ENCODE peak calls at places on chromosomes 4 and X, in seven cellular contexts. J is mucosa of descending colon, B is fibroblast of pulmonary artery, X is endothelial cell, O is heart right ventricle, S is right atrium auricular region, P is choroid plexus epithelial cell. G is an unnamed sample.

GRCh38 chrX:10015711-10016515 is 48.8 kb downstream of the CLDN34 start:
- DNase-seq in J (peak; percentile 49), B (peak; percentile 57), X (peak; percentile 39), O (peak; percentile 59), S (peak; percentile 66), P (no peak), G (peak; percentile 50)

GRCh38 chrX:104370089-104370488 is 115.4 kb upstream of the ESX1 start:
- DNase-seq in J (no peak), B (no peak), X (peak; percentile 3), O (no peak), S (no peak), P (peak; percentile 37), G (no peak)

GRCh38 chr4:142743071-142743825 is 102.9 kb downstream of the INPP4B start:
- DNase-seq in J (no peak), B (peak; percentile 93), X (no peak), O (no peak), S (no peak), P (peak; percentile 51), G (no peak)

GRCh38 chr4:22410645-22411247 is 105.1 kb downstream of the ADGRA3 start:
- DNase-seq in J (no peak), B (peak; percentile 36), X (no peak), O (no peak), S (no peak), P (peak; percentile 30), G (no peak)

GRCh38 chr4:180542445-180543100 is 1700.6 kb upstream of the TENM3 start:
- DNase-seq in J (no peak), B (peak; percentile 60), X (no peak), O (no peak), S (no peak), P (peak; percentile 30), G (no peak)

GRCh38 chr4:105215609-105216313 is 69.1 kb downstream of the TET2 start:
- DNase-seq in J (no peak), B (peak; percentile 45), X (no peak), O (no peak), S (no peak), P (peak; percentile 41), G (no peak)

GRCh38 chr4:55169352-55169959 is 44.1 kb upstream of the KDR start:
- DNase-seq in J (no peak), B (peak; percentile 52), X (no peak), O (no peak), S (no peak), P (peak; percentile 39), G (no peak)

GRCh38 chr4:110119880-110120279 is 78.5 kb downstream of the ELOVL6 start:
- DNase-seq in J (no peak), B (peak; percentile 67), X (no peak), O (no peak), S (no peak), P (peak; percentile 84), G (no peak)

GRCh38 chrX:126701380-126701779 is 118.1 kb upstream of the PRR32 start:
- DNase-seq in J (no peak), B (no peak), X (no peak), O (no peak), S (no peak), P (no peak), G (no peak)

GRCh38 chr4:99403380-99404194 is 31.6 kb downstream of the ADH7 start:
- DNase-seq in J (no peak), B (peak; percentile 54), X (no peak), O (no peak), S (no peak), P (peak; percentile 87), G (no peak)

GRCh38 chr4:113899260-113900177 is 79.9 kb downstream of the ARSJ start:
- DNase-seq in J (no peak), B (no peak), X (no peak), O (no peak), S (no peak), P (no peak), G (no peak)

GRCh38 chr4:88219099-88219498 is 60.7 kb upstream of the ABCG2 start:
- DNase-seq in J (no peak), B (peak; percentile 79), X (no peak), O (no peak), S (no peak), P (peak; percentile 80), G (no peak)

GRCh38 chrX:126064901-126065541 is 101.1 kb downstream of the DCAF12L2 start:
- DNase-seq in J (no peak), B (no peak), X (no peak), O (no peak), S (peak; percentile 52), P (no peak), G (no peak)

GRCh38 chrX:121876316-121876715 is 828.9 kb downstream of the GLUD2 start:
- DNase-seq in J (no peak), B (peak; percentile 24), X (no peak), O (no peak), S (no peak), P (peak; percentile 69), G (no peak)

GRCh38 chrX:110006826-110007375 is 4.0 kb downstream of the TMEM164 start:
- DNase-seq in J (no peak), B (peak; percentile 26), X (no peak), O (no peak), S (no peak), P (peak; percentile 13), G (no peak)

GRCh38 chr4:48103483-48104139 is 30.4 kb downstream of the TXK start:
- DNase-seq in J (no peak), B (no peak), X (no peak), O (no peak), S (no peak), P (no peak), G (no peak)

GRCh38 chrX:118824173-118824782 is 654 bp downstream of the ZCCHC12 start:
- DNase-seq in J (no peak), B (no peak), X (peak; percentile 22), O (no peak), S (no peak), P (no peak), G (peak; percentile 48)

GRCh38 chr4:89438102-89438831 is 130.7 kb upstream of the GPRIN3 start:
- DNase-seq in J (peak; percentile 36), B (peak; percentile 59), X (no peak), O (no peak), S (peak; percentile 59), P (peak; percentile 63), G (peak; percentile 35)

GRCh38 chrX:11386001-11386523 is 92.8 kb downstream of the AMELX start:
- DNase-seq in J (peak; percentile 21), B (peak; percentile 77), X (no peak), O (no peak), S (no peak), P (peak; percentile 77), G (no peak)

GRCh38 chrX:108312938-108313337 is 125.3 kb downstream of the COL4A6 start:
- DNase-seq in J (no peak), B (peak; percentile 48), X (no peak), O (peak; percentile 20), S (no peak), P (peak; percentile 63), G (peak; percentile 48)

GRCh38 chrX:56782791-56783449 is 53.9 kb downstream of the NBDY start:
- DNase-seq in J (no peak), B (no peak), X (no peak), O (no peak), S (no peak), P (no peak), G (no peak)

GRCh38 chr4:185276036-185276435 is 66.6 kb downstream of the SNX25 start:
- DNase-seq in J (no peak), B (peak; percentile 39), X (no peak), O (no peak), S (no peak), P (peak; percentile 52), G (no peak)

GRCh38 chr4:186688150-186688943 is 35.3 kb downstream of the FAT1 start:
- DNase-seq in J (no peak), B (no peak), X (no peak), O (no peak), S (no peak), P (no peak), G (no peak)

GRCh38 chr4:95050980-95051688 is 293.4 kb downstream of the BMPR1B start:
- DNase-seq in J (no peak), B (no peak), X (no peak), O (no peak), S (no peak), P (no peak), G (peak; percentile 31)

GRCh38 chrX:106894392-106894909 is 8.7 kb downstream of the RIPPLY1 start:
- DNase-seq in J (peak; percentile 38), B (peak; percentile 80), X (peak; percentile 59), O (peak; percentile 13), S (no peak), P (peak; percentile 85), G (peak; percentile 70)

GRCh38 chrX:148541461-148541983 is 41.1 kb downstream of the AFF2 start:
- DNase-seq in J (no peak), B (no peak), X (no peak), O (no peak), S (no peak), P (no peak), G (no peak)
- TF ChIP-seq CTCF in J (no peak), B (no peak), X (no peak), O (no peak), S (no peak), P (no peak), G (no peak)

DNA sequence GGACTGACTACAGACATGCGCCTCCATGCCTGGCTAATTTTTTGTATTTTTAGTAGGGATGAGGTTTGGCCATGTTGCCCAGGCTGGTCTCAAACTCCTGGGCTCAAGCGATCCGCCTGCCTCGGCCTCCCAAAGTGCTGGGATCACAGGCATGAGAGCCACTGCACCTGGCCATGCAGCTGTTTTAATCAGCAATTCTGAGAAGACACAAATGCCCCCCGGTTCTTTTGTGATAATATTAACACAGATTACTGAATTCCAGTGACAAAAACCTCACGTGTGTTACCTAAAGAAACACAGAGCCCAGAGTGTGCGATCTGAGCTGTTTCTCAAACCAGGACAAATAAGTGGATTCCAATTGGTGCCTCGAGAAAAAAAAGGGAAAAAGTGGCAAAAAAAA is 17.4 kb downstream of the DHRSX start:
- DNase-seq in J (no peak), B (no peak), X (no peak), O (no peak), S (no peak), P (no peak), G (no peak)
- TF ChIP-seq CTCF in J (no peak), B (no peak), X (no peak), O (no peak), S (no peak), P (no peak), G (no peak)

GRCh38 chr4:57499786-57500185 is 389.6 kb upstream of the IGFBP7 start:
- DNase-seq in J (no peak), B (no peak), X (no peak), O (no peak), S (no peak), P (no peak), G (no peak)

GRCh38 chr4:57504139-57504538 is 394.0 kb upstream of the IGFBP7 start:
- DNase-seq in J (no peak), B (no peak), X (no peak), O (no peak), S (no peak), P (no peak), G (no peak)

DNA sequence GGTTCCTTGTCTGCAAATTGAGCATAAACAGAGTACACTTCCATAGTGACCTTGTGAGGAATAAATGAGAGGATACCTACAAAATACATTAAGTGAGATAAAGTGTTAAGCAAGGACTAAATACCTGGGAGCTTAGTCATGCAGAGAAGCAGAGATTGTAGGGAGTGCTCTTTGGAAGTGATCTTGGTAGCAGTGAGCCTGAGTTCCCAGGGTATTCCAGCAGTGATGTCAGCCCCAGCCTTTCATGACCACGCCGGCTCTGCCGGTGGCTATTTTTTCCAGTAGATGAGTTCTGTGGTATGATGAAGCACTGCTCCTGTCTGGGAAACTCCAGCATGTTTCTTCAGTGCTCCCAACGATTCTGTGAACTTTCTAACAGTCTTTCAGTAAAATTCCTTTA is 391.5 kb upstream of the IGFBP7 start:
- DNase-seq in J (no peak), B (peak; percentile 41), X (no peak), O (no peak), S (no peak), P (peak; percentile 37), G (no peak)
- TF ChIP-seq CTCF in J (no peak), B (no peak), X (no peak), O (no peak), S (no peak), P (no peak), G (no peak)

GRCh38 chrX:115284877-115285276 is 4.6 kb upstream of the LUZP4 start:
- DNase-seq in J (no peak), B (peak; percentile 7), X (no peak), O (no peak), S (no peak), P (peak; percentile 15), G (no peak)
- TF ChIP-seq CTCF in J (no peak), B (peak; percentile 1), X (no peak), O (no peak), S (no peak), P (peak; percentile 18), G (no peak)

G was measured in nephron progenitor cell.